ENCODE peak calls at places on chromosomes 7 and 10, in seven cellular contexts. K is sigmoid colon, F is H1, V is suprapubic skin, A is A549, P is tibial nerve, C is stomach. L is an unnamed sample.
A peak's percentile ranks its signal among the peaks of the same experiment; 100 is the strongest.

GRCh38 chr10:60376953-60377352 is 12.7 kb downstream of the ANK3 start:
- DNase-seq in P (no peak), A (no peak), V (no peak), F (no peak), C (no peak), K (no peak), L (no peak)

GRCh38 chr7:48173983-48174382 is 2.7 kb downstream of the ABCA13 start:
- DNase-seq in P (no peak), A (no peak), V (no peak), K (no peak), F (no peak), C (no peak), L (no peak)

GRCh38 chr7:79091661-79092060 is 361.8 kb downstream of the MAGI2 start:
- DNase-seq in K (no peak), C (no peak), V (no peak), P (no peak), A (no peak), F (no peak), L (no peak)

GRCh38 chr7:98282727-98283126 is 1.2 kb downstream of the BRI3 start:
- DNase-seq in F (no peak), P (no peak), C (no peak), K (no peak), V (no peak), A (no peak), L (no peak)

GRCh38 chr7:137652721-137653120 is 194.1 kb downstream of the DGKI start:
- DNase-seq in F (no peak), P (no peak), V (no peak), K (no peak), C (no peak), A (no peak), L (no peak)

GRCh38 chr10:113991091-113991860 is 52.4 kb upstream of the ADRB1 start:
- DNase-seq in F (no peak), C (no peak), A (no peak), P (no peak), K (no peak), V (no peak), L (no peak)

GRCh38 chr10:53223846-53224245 is 451.3 kb upstream of the MBL2 start:
- DNase-seq in F (no peak), A (no peak), P (no peak), V (no peak), K (no peak), C (no peak), L (no peak)

GRCh38 chr7:74312418-74313021 is 23.3 kb downstream of the CLIP2 start:
- DNase-seq in V (no peak), P (no peak), F (no peak), C (no peak), K (no peak), A (no peak), L (no peak)

GRCh38 chr7:45020915-45021314 is 20.9 kb downstream of the CCM2 start:
- DNase-seq in K (peak; percentile 24), A (no peak), C (no peak), F (no peak), P (no peak), V (no peak), L (no peak)

GRCh38 chr7:146321301-146321700 is 204.7 kb downstream of the CNTNAP2 start:
- DNase-seq in P (no peak), K (no peak), V (no peak), C (no peak), A (no peak), F (no peak), L (no peak)

GRCh38 chr10:78656815-78657621 is 411.7 kb upstream of the ZMIZ1 start:
- DNase-seq in F (no peak), A (no peak), V (no peak), K (peak; percentile 79), C (peak; percentile 35), P (peak; percentile 40), L (no peak)

GRCh38 chr10:10233256-10233655 is 784.4 kb upstream of the CELF2 start:
- DNase-seq in F (no peak), V (no peak), K (no peak), P (no peak), C (no peak), A (no peak), L (no peak)

GRCh38 chr7:2141656-2142055 is 91.1 kb downstream of the MAD1L1 start:
- DNase-seq in P (no peak), V (no peak), C (no peak), F (no peak), A (no peak), K (no peak), L (no peak)

GRCh38 chr10:78600740-78601139 is 468.0 kb upstream of the ZMIZ1 start:
- DNase-seq in F (no peak), P (no peak), C (no peak), A (no peak), V (no peak), K (no peak), L (peak; percentile 20)

GRCh38 chr10:7438196-7438986 is 27.6 kb upstream of the SFMBT2 start:
- DNase-seq in F (no peak), C (no peak), P (no peak), A (no peak), V (no peak), K (no peak), L (no peak)

GRCh38 chr10:60914676-60915075 is 29.3 kb downstream of the RHOBTB1 start:
- DNase-seq in A (no peak), V (peak; percentile 64), F (no peak), C (no peak), K (peak; percentile 91), P (peak; percentile 62), L (peak; percentile 44)

GRCh38 chr10:67140641-67141040 is 214.8 kb downstream of the LRRTM3 start:
- DNase-seq in F (no peak), K (no peak), C (no peak), V (no peak), P (no peak), A (no peak), L (no peak)

GRCh38 chr10:110174201-110174600 is 33.2 kb upstream of the MXI1 start:
- DNase-seq in P (no peak), A (no peak), F (peak; percentile 42), V (no peak), K (no peak), C (no peak), L (no peak)

GRCh38 chr10:97127960-97128850 is 57.6 kb downstream of the SLIT1 start:
- DNase-seq in C (no peak), K (peak; percentile 30), V (no peak), A (no peak), F (no peak), P (no peak), L (no peak)

GRCh38 chr10:73110345-73110849 is at the start of gene NUDT13:
- DNase-seq in P (peak; percentile 55), F (peak; percentile 56), A (peak; percentile 84), V (peak; percentile 70), K (peak; percentile 80), C (peak; percentile 70), L (peak; percentile 72)

GRCh38 chr7:17498230-17498629 is 199.8 kb downstream of the AHR start:
- DNase-seq in C (no peak), V (no peak), K (no peak), A (no peak), P (no peak), F (no peak), L (no peak)

GRCh38 chr10:119368991-119369869 is 161.9 kb downstream of the GRK5 start:
- DNase-seq in C (no peak), A (no peak), V (no peak), K (no peak), F (no peak), P (no peak), L (peak; percentile 30)
- TF ChIP-seq EP300 in C (no peak), A (no peak), V (no peak), K (no peak), F (no peak), P (no peak), L (no peak)

DNA sequence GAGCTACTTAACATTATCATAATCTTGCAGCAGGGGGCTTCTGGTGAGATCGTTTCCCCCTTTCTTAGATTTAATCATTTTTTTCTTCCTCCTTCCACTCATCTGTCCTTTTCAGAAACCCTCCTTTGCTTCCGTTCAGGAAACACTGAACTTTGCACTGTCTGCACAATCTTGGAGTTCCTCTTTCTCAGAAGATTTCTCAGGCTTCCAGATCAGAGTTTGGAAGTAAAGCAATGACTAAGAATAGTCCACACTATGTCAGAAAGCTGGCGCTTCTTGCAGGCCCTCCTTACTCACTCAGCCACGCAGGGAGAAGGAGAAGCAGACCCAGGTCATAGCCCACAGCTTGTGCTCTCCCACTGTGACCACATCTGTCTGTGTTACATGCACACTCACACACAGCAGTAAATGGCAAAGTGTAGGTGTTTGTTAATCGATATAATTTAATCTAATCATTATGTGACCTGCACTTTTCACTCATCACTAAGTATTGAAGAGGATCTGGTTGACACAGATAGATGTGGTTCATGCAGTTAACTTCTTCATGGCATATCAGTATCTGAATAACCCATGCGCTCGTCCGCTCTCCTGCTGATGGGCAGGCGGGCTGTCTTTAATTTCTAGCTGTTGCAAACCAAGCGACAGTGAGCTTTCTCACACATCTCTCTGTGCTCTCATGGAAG is 30.2 kb downstream of the ALOX5 start:
- DNase-seq in V (no peak), F (no peak), P (no peak), C (no peak), A (no peak), K (peak; percentile 66), L (no peak)
- H3K4me1 ChIP-seq in V (no peaks in the 10 kb centered on the region), F (no peaks in the 10 kb centered on the region), P (no peaks in the 10 kb centered on the region), C (peaks cover 7% of the 10 kb centered on the region), A (no peaks in the 10 kb centered on the region), K (no peaks in the 10 kb centered on the region), L (no peaks in the 10 kb centered on the region)

DNA sequence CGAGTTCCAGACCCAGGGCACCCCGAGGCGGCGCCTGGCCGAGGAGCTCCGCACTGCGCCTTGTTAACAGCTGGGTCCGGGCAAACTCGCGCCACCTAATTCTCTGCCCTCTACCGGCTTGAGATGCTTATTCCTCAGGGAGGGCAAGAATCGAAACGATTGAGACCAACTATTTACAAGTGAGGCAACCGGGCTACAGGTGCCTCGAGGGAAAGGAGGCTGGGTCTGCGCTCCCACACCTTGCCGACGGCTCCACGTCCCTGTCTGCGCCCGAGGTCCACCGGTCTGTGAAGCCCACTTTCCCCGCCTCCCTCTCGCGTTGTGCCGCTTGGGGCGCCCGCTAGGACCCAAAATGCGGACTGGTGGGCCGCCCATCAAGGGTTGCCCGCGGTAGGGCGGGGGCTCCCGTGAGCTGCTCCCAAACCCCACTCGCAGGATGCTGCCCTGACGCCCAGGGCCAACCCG is 527 bp downstream of the AKR1B1 start:
- DNase-seq in V (peak; percentile 76), C (peak; percentile 47), P (no peak), F (peak; percentile 79), K (peak; percentile 74), A (peak; percentile 74), L (peak; percentile 56)
- TF ChIP-seq EP300 in V (no peak), C (no peak), P (no peak), F (no peak), K (no peak), A (no peak), L (no peak)

GRCh38 chr7:140122975-140123374 is 53.8 kb downstream of the KDM7A start:
- DNase-seq in F (no peak), P (no peak), V (no peak), C (no peak), A (no peak), K (no peak), L (no peak)

GRCh38 chr7:140126435-140127034 is 50.2 kb downstream of the KDM7A start:
- DNase-seq in C (no peak), F (no peak), P (no peak), K (no peak), A (no peak), V (no peak), L (no peak)

GRCh38 chr7:140127360-140128127 is 49.2 kb downstream of the KDM7A start:
- DNase-seq in A (no peak), C (no peak), F (no peak), P (no peak), V (no peak), K (no peak), L (no peak)
- H3K4me1 ChIP-seq in A (no peaks in the 10 kb centered on the region), C (no peaks in the 10 kb centered on the region), F (no peaks in the 10 kb centered on the region), P (no peaks in the 10 kb centered on the region), V (no peaks in the 10 kb centered on the region), K (no peaks in the 10 kb centered on the region), L (no peaks in the 10 kb centered on the region)